ENCODE peak calls at places on chromosomes 12 and 14, in eight cellular contexts. One of them, this sample, is unnamed.
A peak's percentile ranks its signal among the peaks of the same experiment; 100 is the strongest.

GRCh38 chr12:109824731-109825130 is 8.5 kb downstream of the TRPV4 start:
- DNase-seq in activated B cell treated with CpG ODN at 0.5 μM for 24 hours: no peak
- DNase-seq in AG04450: no peak
- DNase-seq in breast epithelium: no peak
- DNase-seq in GM12865: no peak
- DNase-seq in CD8-positive, alpha-beta T cell: no peak
- DNase-seq in HFFc6: no peak
- DNase-seq in AG04449: no peak
- DNase-seq in this sample: no peak

GRCh38 chr12:53208435-53208834 is 1.4 kb upstream of the ITGB7 start:
- DNase-seq in activated B cell treated with CpG ODN at 0.5 μM for 24 hours: no peak
- DNase-seq in AG04450: no peak
- DNase-seq in breast epithelium: no peak
- DNase-seq in GM12865: no peak
- DNase-seq in CD8-positive, alpha-beta T cell: no peak
- DNase-seq in HFFc6: no peak
- DNase-seq in AG04449: no peak
- DNase-seq in this sample: no peak

GRCh38 chr12:122051231-122051876 is 27.2 kb upstream of the MLXIP start:
- DNase-seq in activated B cell treated with CpG ODN at 0.5 μM for 24 hours: no peak
- DNase-seq in AG04450: no peak
- DNase-seq in breast epithelium: no peak
- DNase-seq in GM12865: no peak
- DNase-seq in CD8-positive, alpha-beta T cell: no peak
- DNase-seq in HFFc6: no peak
- DNase-seq in AG04449: no peak
- DNase-seq in this sample: no peak

GRCh38 chr12:53550595-53550994 is 43.3 kb upstream of the NPFF start:
- DNase-seq in activated B cell treated with CpG ODN at 0.5 μM for 24 hours: no peak
- DNase-seq in AG04450: no peak
- DNase-seq in breast epithelium: no peak
- DNase-seq in GM12865: no peak
- DNase-seq in CD8-positive, alpha-beta T cell: no peak
- DNase-seq in HFFc6: peak; percentile 42
- DNase-seq in AG04449: no peak
- DNase-seq in this sample: no peak

GRCh38 chr12:100826323-100826722 is 31.7 kb downstream of the ANO4 start:
- DNase-seq in activated B cell treated with CpG ODN at 0.5 μM for 24 hours: no peak
- DNase-seq in AG04450: peak; percentile 21
- DNase-seq in breast epithelium: no peak
- DNase-seq in GM12865: peak; percentile 43
- DNase-seq in CD8-positive, alpha-beta T cell: no peak
- DNase-seq in HFFc6: peak; percentile 11
- DNase-seq in AG04449: no peak
- DNase-seq in this sample: peak; percentile 34

GRCh38 chr12:12915654-12916053 is 24.3 kb downstream of the GPRC5A start:
- DNase-seq in activated B cell treated with CpG ODN at 0.5 μM for 24 hours: no peak
- DNase-seq in AG04450: no peak
- DNase-seq in breast epithelium: no peak
- DNase-seq in GM12865: no peak
- DNase-seq in CD8-positive, alpha-beta T cell: no peak
- DNase-seq in HFFc6: no peak
- DNase-seq in AG04449: no peak
- DNase-seq in this sample: peak; percentile 55

GRCh38 chr12:12503384-12504078 is 59.1 kb downstream of the DUSP16 start:
- DNase-seq in activated B cell treated with CpG ODN at 0.5 μM for 24 hours: no peak
- DNase-seq in AG04450: no peak
- DNase-seq in breast epithelium: no peak
- DNase-seq in GM12865: peak; percentile 71
- DNase-seq in CD8-positive, alpha-beta T cell: no peak
- DNase-seq in HFFc6: no peak
- DNase-seq in AG04449: no peak
- DNase-seq in this sample: no peak

GRCh38 chr12:119222222-119222951 is 43.7 kb downstream of the HSPB8 start:
- DNase-seq in activated B cell treated with CpG ODN at 0.5 μM for 24 hours: no peak
- DNase-seq in AG04450: no peak
- DNase-seq in breast epithelium: no peak
- DNase-seq in GM12865: no peak
- DNase-seq in CD8-positive, alpha-beta T cell: no peak
- DNase-seq in HFFc6: no peak
- DNase-seq in AG04449: no peak
- DNase-seq in this sample: no peak

GRCh38 chr14:21860172-21860571 is 186.6 kb upstream of the OR4E1 start:
- DNase-seq in activated B cell treated with CpG ODN at 0.5 μM for 24 hours: no peak
- DNase-seq in AG04450: no peak
- DNase-seq in breast epithelium: no peak
- DNase-seq in GM12865: peak; percentile 41
- DNase-seq in CD8-positive, alpha-beta T cell: peak; percentile 33
- DNase-seq in HFFc6: no peak
- DNase-seq in AG04449: no peak
- DNase-seq in this sample: peak; percentile 7

GRCh38 chr12:62346817-62347216 is 86.6 kb downstream of the USP15 start:
- DNase-seq in activated B cell treated with CpG ODN at 0.5 μM for 24 hours: no peak
- DNase-seq in AG04450: no peak
- DNase-seq in breast epithelium: no peak
- DNase-seq in GM12865: no peak
- DNase-seq in CD8-positive, alpha-beta T cell: no peak
- DNase-seq in HFFc6: no peak
- DNase-seq in AG04449: no peak
- DNase-seq in this sample: no peak

DNA sequence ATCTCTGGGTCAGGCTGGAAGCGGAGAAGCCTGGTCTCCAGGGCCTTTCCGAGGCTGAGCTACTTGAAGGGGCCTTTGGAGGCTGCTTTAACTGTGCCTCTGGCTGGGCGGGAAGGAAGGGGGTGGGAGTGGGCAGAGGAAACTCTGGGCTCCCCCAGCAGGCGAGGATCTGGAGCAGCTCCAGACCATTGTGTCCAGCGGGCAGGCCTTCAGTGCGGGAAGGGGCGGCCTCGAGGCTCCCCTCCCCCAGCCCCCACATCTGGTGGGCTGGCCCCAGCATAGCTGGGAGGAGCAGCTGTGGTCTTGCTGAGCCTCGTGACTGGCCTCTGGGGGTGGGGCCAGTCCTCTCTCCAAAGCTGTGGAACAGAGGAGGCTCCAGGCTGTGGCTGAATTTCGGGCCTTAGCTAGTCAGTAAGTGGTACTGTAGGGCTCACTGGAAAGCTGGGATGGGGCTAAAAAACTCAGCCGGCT is 3.4 kb downstream of the TAMALIN start:
- DNase-seq in activated B cell treated with CpG ODN at 0.5 μM for 24 hours: no peak
- DNase-seq in AG04450: peak; percentile 81
- DNase-seq in breast epithelium: peak; percentile 62
- DNase-seq in GM12865: no peak
- DNase-seq in CD8-positive, alpha-beta T cell: no peak
- DNase-seq in HFFc6: peak; percentile 11
- DNase-seq in AG04449: no peak
- DNase-seq in this sample: no peak
- TF ChIP-seq CTCF in activated B cell treated with CpG ODN at 0.5 μM for 24 hours: no peak
- TF ChIP-seq CTCF in AG04450: no peak
- TF ChIP-seq CTCF in breast epithelium: no peak
- TF ChIP-seq CTCF in GM12865: no peak
- TF ChIP-seq CTCF in CD8-positive, alpha-beta T cell: no peak
- TF ChIP-seq CTCF in HFFc6: no peak
- TF ChIP-seq CTCF in AG04449: no peak
- TF ChIP-seq CTCF in this sample: no peak

DNA sequence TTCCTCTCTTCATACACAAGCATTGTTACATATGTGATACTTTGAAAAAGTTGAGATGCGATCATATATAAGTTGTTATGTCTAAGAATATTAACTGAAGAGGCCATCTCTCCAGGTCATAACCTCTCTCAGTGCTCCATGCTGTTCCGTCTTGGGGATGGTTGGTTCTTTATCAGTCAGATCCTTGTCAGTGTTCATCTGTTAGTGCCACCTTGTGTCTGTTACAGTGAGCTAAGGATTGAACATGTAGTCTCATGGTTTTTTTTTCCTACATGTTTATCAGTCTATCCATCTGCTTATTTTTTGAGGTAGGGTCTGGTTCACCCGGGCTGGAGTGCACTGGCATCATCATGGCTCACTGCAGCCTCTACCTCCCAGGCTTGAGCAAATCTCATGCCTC is 30.5 kb downstream of the EP400 start:
- DNase-seq in activated B cell treated with CpG ODN at 0.5 μM for 24 hours: no peak
- DNase-seq in AG04450: no peak
- DNase-seq in breast epithelium: no peak
- DNase-seq in GM12865: no peak
- DNase-seq in CD8-positive, alpha-beta T cell: no peak
- DNase-seq in HFFc6: peak; percentile 11
- DNase-seq in AG04449: no peak
- DNase-seq in this sample: peak; percentile 54
- TF ChIP-seq CTCF in activated B cell treated with CpG ODN at 0.5 μM for 24 hours: no peak
- TF ChIP-seq CTCF in AG04450: no peak
- TF ChIP-seq CTCF in breast epithelium: no peak
- TF ChIP-seq CTCF in GM12865: no peak
- TF ChIP-seq CTCF in CD8-positive, alpha-beta T cell: no peak
- TF ChIP-seq CTCF in HFFc6: peak; percentile 47
- TF ChIP-seq CTCF in AG04449: no peak
- TF ChIP-seq CTCF in this sample: peak; percentile 34

GRCh38 chr14:92656306-92656705 is 92.1 kb downstream of the LGMN start:
- DNase-seq in activated B cell treated with CpG ODN at 0.5 μM for 24 hours: no peak
- DNase-seq in AG04450: no peak
- DNase-seq in breast epithelium: no peak
- DNase-seq in GM12865: no peak
- DNase-seq in CD8-positive, alpha-beta T cell: no peak
- DNase-seq in HFFc6: peak; percentile 14
- DNase-seq in AG04449: no peak
- DNase-seq in this sample: no peak
- TF ChIP-seq CTCF in activated B cell treated with CpG ODN at 0.5 μM for 24 hours: no peak
- TF ChIP-seq CTCF in AG04450: peak; percentile 11
- TF ChIP-seq CTCF in breast epithelium: no peak
- TF ChIP-seq CTCF in GM12865: peak; percentile 2
- TF ChIP-seq CTCF in CD8-positive, alpha-beta T cell: no peak
- TF ChIP-seq CTCF in HFFc6: peak; percentile 48
- TF ChIP-seq CTCF in AG04449: peak; percentile 25
- TF ChIP-seq CTCF in this sample: no peak

GRCh38 chr12:75488553-75488952 is 8.0 kb downstream of the GLIPR1 start:
- DNase-seq in activated B cell treated with CpG ODN at 0.5 μM for 24 hours: no peak
- DNase-seq in AG04450: no peak
- DNase-seq in breast epithelium: no peak
- DNase-seq in GM12865: peak; percentile 45
- DNase-seq in CD8-positive, alpha-beta T cell: no peak
- DNase-seq in HFFc6: peak; percentile 54
- DNase-seq in AG04449: no peak
- DNase-seq in this sample: peak; percentile 59
- TF ChIP-seq CTCF in activated B cell treated with CpG ODN at 0.5 μM for 24 hours: no peak
- TF ChIP-seq CTCF in AG04450: peak; percentile 64
- TF ChIP-seq CTCF in breast epithelium: no peak
- TF ChIP-seq CTCF in GM12865: peak; percentile 32
- TF ChIP-seq CTCF in CD8-positive, alpha-beta T cell: no peak
- TF ChIP-seq CTCF in HFFc6: peak; percentile 79
- TF ChIP-seq CTCF in AG04449: peak; percentile 59
- TF ChIP-seq CTCF in this sample: peak; percentile 31

GRCh38 chr14:52146504-52146903 is 77.6 kb upstream of the NID2 start:
- DNase-seq in activated B cell treated with CpG ODN at 0.5 μM for 24 hours: no peak
- DNase-seq in AG04450: no peak
- DNase-seq in breast epithelium: no peak
- DNase-seq in GM12865: no peak
- DNase-seq in CD8-positive, alpha-beta T cell: no peak
- DNase-seq in HFFc6: no peak
- DNase-seq in AG04449: no peak
- DNase-seq in this sample: no peak
- TF ChIP-seq CTCF in activated B cell treated with CpG ODN at 0.5 μM for 24 hours: no peak
- TF ChIP-seq CTCF in AG04450: peak; percentile 51
- TF ChIP-seq CTCF in breast epithelium: no peak
- TF ChIP-seq CTCF in GM12865: no peak
- TF ChIP-seq CTCF in CD8-positive, alpha-beta T cell: no peak
- TF ChIP-seq CTCF in HFFc6: peak; percentile 52
- TF ChIP-seq CTCF in AG04449: no peak
- TF ChIP-seq CTCF in this sample: no peak

GRCh38 chr14:39102969-39103957 is at the start of gene SEC23A:
- DNase-seq in activated B cell treated with CpG ODN at 0.5 μM for 24 hours: peak; percentile 79
- DNase-seq in AG04450: peak; percentile 52
- DNase-seq in breast epithelium: peak; percentile 85
- DNase-seq in GM12865: peak; percentile 94
- DNase-seq in CD8-positive, alpha-beta T cell: peak; percentile 82
- DNase-seq in HFFc6: peak; percentile 73
- DNase-seq in AG04449: peak; percentile 40
- DNase-seq in this sample: peak; percentile 75

GRCh38 chr14:39102265-39102968 is 618 bp downstream of the SEC23A start:
- DNase-seq in activated B cell treated with CpG ODN at 0.5 μM for 24 hours: no peak
- DNase-seq in AG04450: no peak
- DNase-seq in breast epithelium: no peak
- DNase-seq in GM12865: no peak
- DNase-seq in CD8-positive, alpha-beta T cell: no peak
- DNase-seq in HFFc6: peak; percentile 18
- DNase-seq in AG04449: no peak
- DNase-seq in this sample: peak; percentile 71

GRCh38 chr14:39108791-39109190 is 5.3 kb upstream of the GEMIN2 start:
- DNase-seq in activated B cell treated with CpG ODN at 0.5 μM for 24 hours: no peak
- DNase-seq in AG04450: no peak
- DNase-seq in breast epithelium: no peak
- DNase-seq in GM12865: no peak
- DNase-seq in CD8-positive, alpha-beta T cell: no peak
- DNase-seq in HFFc6: no peak
- DNase-seq in AG04449: no peak
- DNase-seq in this sample: no peak

GRCh38 chr14:39109893-39110715 is 4.0 kb upstream of the GEMIN2 start:
- DNase-seq in activated B cell treated with CpG ODN at 0.5 μM for 24 hours: no peak
- DNase-seq in AG04450: no peak
- DNase-seq in breast epithelium: no peak
- DNase-seq in GM12865: peak; percentile 74
- DNase-seq in CD8-positive, alpha-beta T cell: no peak
- DNase-seq in HFFc6: no peak
- DNase-seq in AG04449: no peak
- DNase-seq in this sample: no peak

GRCh38 chr14:39107624-39108023 is 4.6 kb upstream of the SEC23A start:
- DNase-seq in activated B cell treated with CpG ODN at 0.5 μM for 24 hours: no peak
- DNase-seq in AG04450: no peak
- DNase-seq in breast epithelium: no peak
- DNase-seq in GM12865: peak; percentile 68
- DNase-seq in CD8-positive, alpha-beta T cell: no peak
- DNase-seq in HFFc6: peak; percentile 35
- DNase-seq in AG04449: no peak
- DNase-seq in this sample: peak; percentile 52
- TF ChIP-seq CTCF in activated B cell treated with CpG ODN at 0.5 μM for 24 hours: no peak
- TF ChIP-seq CTCF in AG04450: peak; percentile 65
- TF ChIP-seq CTCF in breast epithelium: no peak
- TF ChIP-seq CTCF in GM12865: peak; percentile 40
- TF ChIP-seq CTCF in CD8-positive, alpha-beta T cell: peak; percentile 40
- TF ChIP-seq CTCF in HFFc6: peak; percentile 80
- TF ChIP-seq CTCF in AG04449: peak; percentile 43
- TF ChIP-seq CTCF in this sample: peak; percentile 70